ENCODE peak calls at places on chromosomes 12 and 14, in five cellular contexts. Q, B, I, P and N are unnamed samples.

GRCh38 chr14:51576899-51577298 is 74.8 kb upstream of the FRMD6 start:
- DNase-seq in Q (no peak), B (no peak), I (no peak), P (no peak), N (no peak)

GRCh38 chr14:25658988-25659387 is 609.0 kb upstream of the STXBP6 start:
- DNase-seq in Q (no peak), B (no peak), I (no peak), P (no peak), N (no peak)

GRCh38 chr14:101776315-101776714 is 14.8 kb downstream of the PPP2R5C start:
- DNase-seq in Q (no peak), B (no peak), I (no peak), P (no peak), N (no peak)

GRCh38 chr14:58287607-58288042 is 10.7 kb upstream of the ARID4A start:
- DNase-seq in Q (no peak), B (no peak), I (no peak), P (no peak), N (no peak)

GRCh38 chr14:59150990-59151389 is 37.5 kb upstream of the DAAM1 start:
- DNase-seq in Q (no peak), B (no peak), I (no peak), P (no peak), N (no peak)

GRCh38 chr12:57881035-57881973 is 34.8 kb upstream of the CTDSP2 start:
- DNase-seq in Q (peak; percentile 47), B (no peak), I (no peak), P (no peak), N (peak; percentile 16)

GRCh38 chr14:55097894-55098560 is 31.0 kb upstream of the LGALS3 start:
- DNase-seq in Q (no peak), B (peak; percentile 82), I (peak; percentile 75), P (no peak), N (no peak)

GRCh38 chr14:99755629-99756603 is 37.3 kb upstream of the EML1 start:
- DNase-seq in Q (peak; percentile 86), B (no peak), I (no peak), P (no peak), N (peak; percentile 82)

GRCh38 chr12:48750215-48750614 is 33.7 kb upstream of the CCNT1 start:
- DNase-seq in Q (no peak), B (no peak), I (no peak), P (no peak), N (no peak)

GRCh38 chr14:100450736-100451135 is 127.6 kb downstream of the SLC25A47 start:
- DNase-seq in Q (no peak), B (no peak), I (no peak), P (no peak), N (no peak)

GRCh38 chr12:52454411-52455201 is 2.7 kb upstream of the KRT6B start:
- DNase-seq in Q (no peak), B (no peak), I (no peak), P (no peak), N (no peak)

GRCh38 chr12:49827351-49828099 is 688 bp downstream of the NCKAP5L start:
- DNase-seq in Q (peak; percentile 73), B (peak; percentile 80), I (no peak), P (peak; percentile 72), N (peak; percentile 48)